ENCODE peak calls at places on chromosomes 13 and 19, in eight cellular contexts. I is GM12878; Z is CD4-positive, alpha-beta T cell; Y is kidney; L is cardiac muscle cell; X is CD4-positive, alpha-beta memory T cell; F is astrocyte; W is heart left ventricle. D is an unnamed sample.

GRCh38 chr13:63184693-63185092 is 1769.0 kb upstream of the PCDH20 start:
- DNase-seq in I (no peak), Z (no peak), Y (no peak), L (peak), X (no peak), F (peak), W (no peak), D (no peak)

GRCh38 chr13:34867590-34867989 is 74.5 kb upstream of the NBEA start:
- DNase-seq in I (peak), Z (no peak), Y (no peak), L (peak), X (no peak), F (peak), W (no peak), D (no peak)

GRCh38 chr13:67392014-67392413 is 161.9 kb upstream of the PCDH9 start:
- DNase-seq in I (no peak), Z (no peak), Y (no peak), L (no peak), X (no peak), F (no peak), W (no peak), D (no peak)

GRCh38 chr13:41615520-41615838 is 158.1 kb downstream of the RGCC start:
- DNase-seq in I (no peak), Z (no peak), Y (no peak), L (no peak), X (no peak), F (no peak), W (no peak), D (no peak)

GRCh38 chr13:20363604-20364003 is 131.5 kb upstream of the GJB6 start:
- DNase-seq in I (no peak), Z (no peak), Y (no peak), L (peak), X (no peak), F (peak), W (no peak), D (no peak)

GRCh38 chr19:18439025-18439909 is 1.3 kb upstream of the ISYNA1 start:
- DNase-seq in I (no peak), Z (no peak), Y (no peak), L (peak), X (no peak), F (peak), W (no peak), D (peak)

GRCh38 chr19:39968789-39969188 is 2.2 kb upstream of the PSMC4 start:
- DNase-seq in I (no peak), Z (no peak), Y (no peak), L (no peak), X (no peak), F (no peak), W (no peak), D (no peak)

GRCh38 chr13:113794764-113795173 is 35.7 kb downstream of the TMEM255B start:
- DNase-seq in I (no peak), Z (no peak), Y (peak), L (no peak), X (no peak), F (no peak), W (no peak), D (peak)

GRCh38 chr19:12913011-12913561 is 6.0 kb downstream of the SYCE2 start:
- DNase-seq in I (no peak), Z (no peak), Y (peak), L (peak), X (no peak), F (peak), W (peak), D (peak)

GRCh38 chr19:41223431-41224234 is 4.6 kb downstream of the AXL start:
- DNase-seq in I (no peak), Z (no peak), Y (no peak), L (peak), X (no peak), F (peak), W (no peak), D (peak)

GRCh38 chr13:44165895-44166496 is 207.6 kb upstream of the SERP2 start:
- DNase-seq in I (no peak), Z (no peak), Y (no peak), L (no peak), X (no peak), F (no peak), W (no peak), D (no peak)

GRCh38 chr19:48511800-48512503 is at the start of gene LMTK3:
- DNase-seq in I (no peak), Z (peak), Y (peak), L (peak), X (peak), F (peak), W (no peak), D (peak)

GRCh38 chr13:98279473-98280175 is 102.6 kb upstream of the RNF113B start:
- DNase-seq in I (peak), Z (no peak), Y (peak), L (no peak), X (peak), F (no peak), W (no peak), D (no peak)

GRCh38 chr19:12838182-12838890 is at the start of gene MAST1:
- DNase-seq in I (no peak), Z (peak), Y (no peak), L (peak), X (peak), F (no peak), W (no peak), D (peak)

GRCh38 chr13:40440990-40441820 is 225.2 kb downstream of the FOXO1 start:
- DNase-seq in I (no peak), Z (no peak), Y (peak), L (peak), X (no peak), F (peak), W (peak), D (no peak)

GRCh38 chr19:39335168-39335567 is 675 bp downstream of the GMFG start:
- DNase-seq in I (no peak), Z (peak), Y (no peak), L (no peak), X (no peak), F (no peak), W (no peak), D (peak)

GRCh38 chr19:58519087-58519354 is 589 bp downstream of the ZBTB45 start:
- DNase-seq in I (no peak), Z (peak), Y (peak), L (peak), X (peak), F (peak), W (peak), D (peak)

GRCh38 chr19:36140289-36141038 is 598 bp downstream of the CAPNS1 start:
- DNase-seq in I (no peak), Z (no peak), Y (peak), L (peak), X (peak), F (peak), W (peak), D (peak)

GRCh38 chr19:46373573-46374359 is 26.9 kb downstream of the PPP5C start:
- DNase-seq in I (no peak), Z (no peak), Y (peak), L (no peak), X (no peak), F (peak), W (peak), D (peak)

GRCh38 chr19:10334340-10335148 is 1.2 kb upstream of the RAVER1 start:
- DNase-seq in I (no peak), Z (peak), Y (peak), L (peak), X (no peak), F (peak), W (peak), D (peak)

GRCh38 chr13:48320396-48320790 is 16.8 kb downstream of the RB1 start:
- DNase-seq in I (no peak), Z (no peak), Y (peak), L (no peak), X (no peak), F (no peak), W (no peak), D (peak)

GRCh38 chr19:39181500-39182173 is 15.1 kb upstream of the NCCRP1 start:
- DNase-seq in I (no peak), Z (no peak), Y (peak), L (no peak), X (no peak), F (no peak), W (no peak), D (no peak)

GRCh38 chr13:111539252-111539651 is 218.8 kb downstream of the TEX29 start:
- DNase-seq in I (no peak), Z (no peak), Y (no peak), L (no peak), X (no peak), F (no peak), W (no peak), D (no peak)

GRCh38 chr19:16429066-16429758 is 42.6 kb downstream of the EPS15L1 start:
- DNase-seq in I (no peak), Z (no peak), Y (no peak), L (no peak), X (no peak), F (no peak), W (peak), D (peak)

GRCh38 chr19:33737704-33738103 is 59.0 kb upstream of the KCTD15 start:
- DNase-seq in I (no peak), Z (no peak), Y (no peak), L (no peak), X (no peak), F (no peak), W (no peak), D (peak)

GRCh38 chr19:49491030-49491803 is 3.8 kb downstream of the RPL13A start:
- DNase-seq in I (no peak), Z (no peak), Y (no peak), L (no peak), X (no peak), F (no peak), W (no peak), D (peak)

GRCh38 chr19:2253106-2254051 is 2.8 kb downstream of the JSRP1 start:
- DNase-seq in I (no peak), Z (peak), Y (peak), L (no peak), X (peak), F (no peak), W (no peak), D (peak)

GRCh38 chr13:71577127-71577526 is 289.9 kb downstream of the DACH1 start:
- DNase-seq in I (no peak), Z (no peak), Y (no peak), L (peak), X (no peak), F (peak), W (no peak), D (no peak)

GRCh38 chr13:92843549-92843948 is 383.1 kb upstream of the GPC6 start:
- DNase-seq in I (no peak), Z (no peak), Y (no peak), L (peak), X (no peak), F (peak), W (no peak), D (no peak)

DNA sequence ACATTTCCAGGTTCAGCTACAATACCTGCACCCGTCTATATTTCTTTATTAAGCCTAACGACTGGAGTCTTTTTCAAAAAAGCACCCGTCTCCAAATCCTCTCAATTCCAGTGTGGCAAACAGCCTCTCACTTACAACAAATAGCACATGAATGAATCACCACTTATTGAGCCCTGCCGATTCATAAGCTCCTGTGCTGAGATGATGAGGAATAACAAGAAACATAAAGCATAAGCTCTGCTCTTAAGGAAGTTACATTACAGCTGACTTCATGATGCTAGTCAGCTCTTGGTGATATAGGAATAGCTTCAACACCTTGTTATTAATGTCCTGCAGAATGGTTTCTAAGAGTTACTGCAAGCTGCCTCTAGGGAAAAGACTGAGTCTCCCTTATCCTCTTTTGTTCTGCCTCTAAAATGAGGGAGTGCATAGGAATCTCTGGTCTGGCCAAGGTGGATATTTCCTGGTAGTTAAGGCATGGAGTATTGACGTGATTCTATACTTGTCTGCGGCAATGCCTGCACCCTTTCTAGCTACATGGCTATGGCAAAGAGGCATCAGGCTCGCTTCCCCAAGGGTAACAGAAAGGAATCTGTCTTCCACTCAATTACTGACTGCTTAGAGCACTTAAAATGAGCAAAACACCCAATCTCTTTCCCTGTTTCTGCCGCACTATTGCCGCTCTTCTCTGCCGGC is 195.7 kb downstream of the KLF12 start:
- DNase-seq in I (no peak), Z (no peak), Y (no peak), L (peak), X (no peak), F (peak), W (no peak), D (peak)
- H3K27ac ChIP-seq in I (no peak), Z (no peak), Y (no peak), L (no peak), X (no peak), F (peak), W (no peak), D (peak)

GRCh38 chr13:28532226-28533048 is 37.5 kb upstream of the FLT1 start:
- DNase-seq in I (no peak), Z (no peak), Y (peak), L (peak), X (no peak), F (no peak), W (peak), D (peak)
- H3K27ac ChIP-seq in I (no peak), Z (no peak), Y (no peak), L (no peak), X (no peak), F (no peak), W (peak), D (no peak)

GRCh38 chr13:23469901-23470525 is 36.5 kb upstream of the SACS start:
- DNase-seq in I (no peak), Z (no peak), Y (no peak), L (no peak), X (no peak), F (peak), W (no peak), D (no peak)

GRCh38 chr13:23472189-23472588 is 38.7 kb upstream of the SACS start:
- DNase-seq in I (no peak), Z (no peak), Y (no peak), L (peak), X (no peak), F (peak), W (no peak), D (no peak)

GRCh38 chr13:23468811-23469210 is 35.3 kb upstream of the SACS start:
- DNase-seq in I (no peak), Z (no peak), Y (no peak), L (no peak), X (no peak), F (no peak), W (no peak), D (no peak)

GRCh38 chr13:23473236-23473635 is 39.7 kb upstream of the SACS start:
- DNase-seq in I (no peak), Z (no peak), Y (no peak), L (no peak), X (no peak), F (no peak), W (no peak), D (no peak)

GRCh38 chr13:23470706-23471610 is 37.5 kb upstream of the SACS start:
- DNase-seq in I (no peak), Z (no peak), Y (no peak), L (no peak), X (no peak), F (no peak), W (no peak), D (peak)
- H3K27ac ChIP-seq in I (no peak), Z (no peak), Y (no peak), L (no peak), X (no peak), F (peak), W (no peak), D (no peak)

GRCh38 chr19:15324791-15325519 is 7.4 kb downstream of the BRD4 start:
- DNase-seq in I (no peak), Z (no peak), Y (peak), L (no peak), X (no peak), F (no peak), W (no peak), D (no peak)
- H3K27ac ChIP-seq in I (peak), Z (no peak), Y (peak), L (peak), X (no peak), F (no peak), W (peak), D (peak)

GRCh38 chr19:29708553-29709439 is 6.3 kb downstream of the C19orf12 start:
- DNase-seq in I (no peak), Z (no peak), Y (peak), L (peak), X (no peak), F (no peak), W (no peak), D (peak)
- H3K27ac ChIP-seq in I (no peak), Z (no peak), Y (peak), L (no peak), X (no peak), F (no peak), W (peak), D (peak)

GRCh38 chr13:110410000-110410399 is 102.9 kb downstream of the COL4A2 start:
- DNase-seq in I (no peak), Z (no peak), Y (no peak), L (no peak), X (no peak), F (no peak), W (no peak), D (no peak)
- H3K27ac ChIP-seq in I (no peak), Z (no peak), Y (peak), L (no peak), X (no peak), F (peak), W (peak), D (peak)

D was measured in osteoblast.